ENCODE peak calls at places on chromosomes 3 and 15, in six cellular contexts. One of them, this sample, is unnamed.

GRCh38 chr3:8451696-8452095 is 49.9 kb upstream of the LMCD1 start:
- DNase-seq in left ventricle myocardium inferior: no peak
- DNase-seq in A549: no peak
- DNase-seq in cardiac fibroblast: peak; percentile 92
- DNase-seq in hepatocyte: no peak
- DNase-seq in stomach: no peak
- DNase-seq in this sample: no peak

GRCh38 chr3:125160911-125161371 is 51.6 kb downstream of the SLC12A8 start:
- DNase-seq in left ventricle myocardium inferior: no peak
- DNase-seq in A549: no peak
- DNase-seq in cardiac fibroblast: no peak
- DNase-seq in hepatocyte: no peak
- DNase-seq in stomach: no peak
- DNase-seq in this sample: peak; percentile 17

GRCh38 chr15:75172168-75172841 is 29.4 kb upstream of the C15orf39 start:
- DNase-seq in left ventricle myocardium inferior: no peak
- DNase-seq in A549: no peak
- DNase-seq in cardiac fibroblast: no peak
- DNase-seq in hepatocyte: no peak
- DNase-seq in stomach: no peak
- DNase-seq in this sample: no peak

GRCh38 chr3:170528731-170529130 is 57.1 kb downstream of the SLC7A14 start:
- DNase-seq in left ventricle myocardium inferior: no peak
- DNase-seq in A549: no peak
- DNase-seq in cardiac fibroblast: no peak
- DNase-seq in hepatocyte: no peak
- DNase-seq in stomach: no peak
- DNase-seq in this sample: no peak

GRCh38 chr3:127092368-127092767 is 100.6 kb upstream of the PRR23E start:
- DNase-seq in left ventricle myocardium inferior: no peak
- DNase-seq in A549: no peak
- DNase-seq in cardiac fibroblast: no peak
- DNase-seq in hepatocyte: no peak
- DNase-seq in stomach: no peak
- DNase-seq in this sample: no peak

GRCh38 chr15:68885070-68885469 is 45.3 kb upstream of the SPESP1 start:
- DNase-seq in left ventricle myocardium inferior: no peak
- DNase-seq in A549: no peak
- DNase-seq in cardiac fibroblast: peak; percentile 35
- DNase-seq in hepatocyte: no peak
- DNase-seq in stomach: no peak
- DNase-seq in this sample: peak; percentile 63

GRCh38 chr3:114775395-114775794 is 371.7 kb downstream of the ZBTB20 start:
- DNase-seq in left ventricle myocardium inferior: no peak
- DNase-seq in A549: no peak
- DNase-seq in cardiac fibroblast: peak; percentile 39
- DNase-seq in hepatocyte: no peak
- DNase-seq in stomach: no peak
- DNase-seq in this sample: no peak

GRCh38 chr3:179450901-179451334 is 352 bp downstream of the GNB4 start:
- DNase-seq in left ventricle myocardium inferior: no peak
- DNase-seq in A549: peak; percentile 8
- DNase-seq in cardiac fibroblast: peak; percentile 47
- DNase-seq in hepatocyte: peak; percentile 43
- DNase-seq in stomach: no peak
- DNase-seq in this sample: no peak

GRCh38 chr15:74956648-74957300 is at the start of gene RPP25:
- DNase-seq in left ventricle myocardium inferior: peak; percentile 84
- DNase-seq in A549: peak; percentile 86
- DNase-seq in cardiac fibroblast: peak; percentile 82
- DNase-seq in hepatocyte: peak; percentile 88
- DNase-seq in stomach: peak; percentile 87
- DNase-seq in this sample: no peak

GRCh38 chr15:31303434-31304073 is 23.1 kb upstream of the KLF13 start:
- DNase-seq in left ventricle myocardium inferior: peak; percentile 58
- DNase-seq in A549: no peak
- DNase-seq in cardiac fibroblast: peak; percentile 16
- DNase-seq in hepatocyte: no peak
- DNase-seq in stomach: peak; percentile 50
- DNase-seq in this sample: no peak

GRCh38 chr3:127482216-127483004 is 108.1 kb downstream of the TPRA1 start:
- DNase-seq in left ventricle myocardium inferior: no peak
- DNase-seq in A549: no peak
- DNase-seq in cardiac fibroblast: peak; percentile 24
- DNase-seq in hepatocyte: no peak
- DNase-seq in stomach: no peak
- DNase-seq in this sample: no peak

GRCh38 chr3:132347095-132347494 is 29.9 kb downstream of the ACP3 start:
- DNase-seq in left ventricle myocardium inferior: no peak
- DNase-seq in A549: no peak
- DNase-seq in cardiac fibroblast: peak; percentile 96
- DNase-seq in hepatocyte: no peak
- DNase-seq in stomach: peak; percentile 28
- DNase-seq in this sample: peak; percentile 94

GRCh38 chr3:62587579-62588031 is 214.3 kb upstream of the FEZF2 start:
- DNase-seq in left ventricle myocardium inferior: no peak
- DNase-seq in A549: no peak
- DNase-seq in cardiac fibroblast: peak; percentile 90
- DNase-seq in hepatocyte: peak; percentile 26
- DNase-seq in stomach: no peak
- DNase-seq in this sample: no peak

GRCh38 chr3:62032738-62033137 is 340.6 kb downstream of the FEZF2 start:
- DNase-seq in left ventricle myocardium inferior: no peak
- DNase-seq in A549: no peak
- DNase-seq in cardiac fibroblast: no peak
- DNase-seq in hepatocyte: no peak
- DNase-seq in stomach: no peak
- DNase-seq in this sample: no peak

GRCh38 chr3:172341482-172342059 is 106.7 kb downstream of the GHSR start:
- DNase-seq in left ventricle myocardium inferior: no peak
- DNase-seq in A549: peak; percentile 13
- DNase-seq in cardiac fibroblast: peak; percentile 72
- DNase-seq in hepatocyte: peak; percentile 76
- DNase-seq in stomach: no peak
- DNase-seq in this sample: peak; percentile 46

GRCh38 chr3:105397974-105398373 is 31.3 kb downstream of the ALCAM start:
- DNase-seq in left ventricle myocardium inferior: no peak
- DNase-seq in A549: no peak
- DNase-seq in cardiac fibroblast: no peak
- DNase-seq in hepatocyte: no peak
- DNase-seq in stomach: no peak
- DNase-seq in this sample: no peak

GRCh38 chr3:171306631-171307030 is 153.6 kb downstream of the TNIK start:
- DNase-seq in left ventricle myocardium inferior: peak; percentile 74
- DNase-seq in A549: no peak
- DNase-seq in cardiac fibroblast: peak; percentile 96
- DNase-seq in hepatocyte: peak; percentile 6
- DNase-seq in stomach: peak; percentile 30
- DNase-seq in this sample: no peak

GRCh38 chr15:66864086-66864830 is 162.2 kb downstream of the SMAD6 start:
- DNase-seq in left ventricle myocardium inferior: no peak
- DNase-seq in A549: no peak
- DNase-seq in cardiac fibroblast: no peak
- DNase-seq in hepatocyte: no peak
- DNase-seq in stomach: peak; percentile 8
- DNase-seq in this sample: no peak

GRCh38 chr3:39809995-39810595 is 686 bp downstream of the MYRIP start:
- DNase-seq in left ventricle myocardium inferior: no peak
- DNase-seq in A549: no peak
- DNase-seq in cardiac fibroblast: no peak
- DNase-seq in hepatocyte: peak; percentile 8
- DNase-seq in stomach: peak; percentile 29
- DNase-seq in this sample: no peak

GRCh38 chr3:31356941-31357340 is 175.8 kb upstream of the STT3B start:
- DNase-seq in left ventricle myocardium inferior: no peak
- DNase-seq in A549: no peak
- DNase-seq in cardiac fibroblast: peak; percentile 75
- DNase-seq in hepatocyte: peak; percentile 26
- DNase-seq in stomach: no peak
- DNase-seq in this sample: no peak
- TF ChIP-seq CTCF in left ventricle myocardium inferior: no peak
- TF ChIP-seq CTCF in A549: no peak
- TF ChIP-seq CTCF in cardiac fibroblast: no peak
- TF ChIP-seq CTCF in hepatocyte: no peak
- TF ChIP-seq CTCF in stomach: no peak
- TF ChIP-seq CTCF in this sample: no peak

GRCh38 chr15:55277116-55277564 is 12.5 kb downstream of the RAB27A start:
- DNase-seq in left ventricle myocardium inferior: no peak
- DNase-seq in A549: no peak
- DNase-seq in cardiac fibroblast: no peak
- DNase-seq in hepatocyte: no peak
- DNase-seq in stomach: no peak
- DNase-seq in this sample: no peak
- H3K4me3 ChIP-seq in left ventricle myocardium inferior: no peak overlapping the region
- H3K4me3 ChIP-seq in A549: no peak overlapping the region
- H3K4me3 ChIP-seq in cardiac fibroblast: no peak overlapping the region
- H3K4me3 ChIP-seq in hepatocyte: no peak overlapping the region
- H3K4me3 ChIP-seq in stomach: no peak overlapping the region
- H3K4me3 ChIP-seq in this sample: no peak overlapping the region

GRCh38 chr3:76753599-76753998 is 286.3 kb upstream of the ROBO2 start:
- DNase-seq in left ventricle myocardium inferior: no peak
- DNase-seq in A549: no peak
- DNase-seq in cardiac fibroblast: no peak
- DNase-seq in hepatocyte: peak; percentile 38
- DNase-seq in stomach: no peak
- DNase-seq in this sample: no peak
- TF ChIP-seq CTCF in left ventricle myocardium inferior: no peak
- TF ChIP-seq CTCF in A549: no peak
- TF ChIP-seq CTCF in cardiac fibroblast: no peak
- TF ChIP-seq CTCF in hepatocyte: peak; percentile 71
- TF ChIP-seq CTCF in stomach: no peak
- TF ChIP-seq CTCF in this sample: peak; percentile 31

DNA sequence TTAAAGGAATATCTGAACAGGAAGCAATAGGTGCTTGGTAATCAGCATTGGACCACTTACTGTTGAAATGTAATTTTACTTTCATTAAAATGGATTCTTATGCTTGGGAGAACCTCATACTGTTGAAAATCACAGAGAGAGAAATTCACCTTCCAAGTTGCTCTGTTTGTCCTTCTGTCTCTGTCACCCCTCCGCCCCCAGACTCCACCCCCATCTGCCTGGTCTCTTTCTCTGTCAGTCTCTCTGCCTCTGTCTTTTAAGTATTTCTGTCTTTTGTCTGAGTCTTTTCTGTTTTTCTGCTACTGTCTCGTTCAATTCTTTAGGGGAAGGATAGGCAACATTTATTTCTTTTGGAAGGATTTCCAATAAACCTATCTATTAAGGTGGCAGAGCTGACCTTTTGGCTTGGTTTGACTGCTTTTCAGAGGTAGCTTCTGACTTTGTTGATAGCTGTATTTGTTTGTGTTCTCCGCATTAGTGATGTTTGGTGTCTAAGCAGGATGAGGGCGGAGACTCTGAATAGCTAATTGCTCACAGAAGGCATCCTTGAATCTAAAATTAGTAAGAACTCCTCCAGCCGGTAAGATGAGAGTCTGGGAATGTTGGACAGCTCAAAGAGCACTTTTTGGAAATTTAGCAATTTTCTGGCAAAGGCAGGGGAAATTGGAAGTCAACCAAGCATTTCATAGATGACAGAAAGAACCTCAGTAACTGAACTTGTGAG is 174.2 kb downstream of the KLHL25 start:
- DNase-seq in left ventricle myocardium inferior: no peak
- DNase-seq in A549: no peak
- DNase-seq in cardiac fibroblast: peak; percentile 74
- DNase-seq in hepatocyte: no peak
- DNase-seq in stomach: no peak
- DNase-seq in this sample: no peak
- H3K4me3 ChIP-seq in left ventricle myocardium inferior: peak overlapping the region; percentile 65
- H3K4me3 ChIP-seq in A549: no peak overlapping the region
- H3K4me3 ChIP-seq in cardiac fibroblast: peak overlapping the region; percentile 54
- H3K4me3 ChIP-seq in hepatocyte: no peak overlapping the region
- H3K4me3 ChIP-seq in stomach: peak overlapping the region; percentile 52
- H3K4me3 ChIP-seq in this sample: no peak overlapping the region

GRCh38 chr15:60119101-60119500 is 115.0 kb downstream of the FOXB1 start:
- DNase-seq in left ventricle myocardium inferior: no peak
- DNase-seq in A549: no peak
- DNase-seq in cardiac fibroblast: no peak
- DNase-seq in hepatocyte: no peak
- DNase-seq in stomach: no peak
- DNase-seq in this sample: no peak
- TF ChIP-seq CTCF in left ventricle myocardium inferior: no peak
- TF ChIP-seq CTCF in A549: no peak
- TF ChIP-seq CTCF in cardiac fibroblast: no peak
- TF ChIP-seq CTCF in hepatocyte: no peak
- TF ChIP-seq CTCF in stomach: no peak
- TF ChIP-seq CTCF in this sample: no peak

DNA sequence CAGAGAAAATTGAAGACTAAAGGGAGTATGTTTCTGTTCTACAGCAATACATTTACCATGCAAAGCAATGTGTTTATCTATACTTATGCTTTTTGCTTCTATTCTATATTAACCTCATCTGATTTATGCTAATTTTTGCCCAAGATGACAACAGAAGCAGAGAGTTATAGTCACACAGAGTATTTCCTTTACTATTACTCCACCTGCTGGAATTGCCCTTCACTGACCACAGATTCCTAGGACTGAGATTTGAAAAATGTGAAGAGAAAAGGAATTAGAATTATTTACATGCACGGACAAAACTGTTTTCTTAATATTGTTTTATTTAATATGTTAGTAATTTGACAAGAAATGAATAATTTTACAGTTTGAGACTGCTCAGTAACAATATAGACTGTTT is 745.6 kb downstream of the VGLL3 start:
- DNase-seq in left ventricle myocardium inferior: no peak
- DNase-seq in A549: no peak
- DNase-seq in cardiac fibroblast: no peak
- DNase-seq in hepatocyte: peak; percentile 31
- DNase-seq in stomach: no peak
- DNase-seq in this sample: no peak
- H3K4me3 ChIP-seq in left ventricle myocardium inferior: no peak overlapping the region
- H3K4me3 ChIP-seq in A549: no peak overlapping the region
- H3K4me3 ChIP-seq in cardiac fibroblast: no peak overlapping the region
- H3K4me3 ChIP-seq in hepatocyte: no peak overlapping the region
- H3K4me3 ChIP-seq in stomach: no peak overlapping the region
- H3K4me3 ChIP-seq in this sample: no peak overlapping the region

DNA sequence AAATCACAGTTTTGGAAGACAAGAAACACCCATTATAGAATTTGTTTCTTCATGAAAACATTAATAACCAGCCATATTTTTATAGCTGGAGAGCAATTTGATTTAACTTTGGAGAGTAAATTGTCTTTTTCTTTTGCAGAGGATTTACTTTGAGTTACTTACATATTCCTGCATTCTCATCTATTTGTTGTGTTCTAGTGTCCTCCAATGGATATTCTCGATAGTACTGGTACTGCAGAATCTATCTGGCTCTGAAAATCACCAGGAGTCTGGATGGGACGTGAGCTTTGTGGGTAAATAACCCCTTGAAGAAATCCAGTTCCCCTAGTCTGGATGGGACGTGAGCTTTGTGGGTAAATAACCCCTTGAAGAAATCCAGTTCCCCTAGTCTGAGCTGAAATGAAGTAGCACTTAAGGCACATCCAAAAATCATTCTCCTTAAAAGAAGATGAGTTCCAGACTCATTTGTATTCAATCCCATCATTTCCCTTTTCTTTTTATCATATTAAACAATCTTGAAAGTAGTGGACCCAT is 294.1 kb upstream of the UBE2E2 start:
- DNase-seq in left ventricle myocardium inferior: no peak
- DNase-seq in A549: no peak
- DNase-seq in cardiac fibroblast: no peak
- DNase-seq in hepatocyte: no peak
- DNase-seq in stomach: no peak
- DNase-seq in this sample: no peak
- TF ChIP-seq CTCF in left ventricle myocardium inferior: peak; percentile 25
- TF ChIP-seq CTCF in A549: no peak
- TF ChIP-seq CTCF in cardiac fibroblast: no peak
- TF ChIP-seq CTCF in hepatocyte: peak; percentile 44
- TF ChIP-seq CTCF in stomach: no peak
- TF ChIP-seq CTCF in this sample: peak; percentile 35